ENCODE peak calls at places on chromosomes 16 and 17, in five cellular contexts. Y, X, J, B and M are unnamed samples.

GRCh38 chr17:17141860-17142552 is 64.1 kb downstream of the PLD6 start:
- DNase-seq in Y (peak; percentile 60), X (peak; percentile 69), J (no peak), B (peak; percentile 40), M (no peak)

GRCh38 chr16:49786926-49787557 is 68.9 kb downstream of the ZNF423 start:
- DNase-seq in Y (no peak), X (no peak), J (no peak), B (no peak), M (no peak)

GRCh38 chr17:28551421-28552186 is 820 bp downstream of the UNC119 start:
- DNase-seq in Y (no peak), X (peak; percentile 49), J (no peak), B (no peak), M (no peak)

GRCh38 chr16:13945734-13946490 is 26.0 kb downstream of the ERCC4 start:
- DNase-seq in Y (no peak), X (no peak), J (no peak), B (no peak), M (no peak)

GRCh38 chr17:17220529-17220928 is 14.4 kb upstream of the PLD6 start:
- DNase-seq in Y (no peak), X (no peak), J (no peak), B (no peak), M (no peak)

GRCh38 chr16:6947291-6947690 is 385.4 kb upstream of the RBFOX1 start:
- DNase-seq in Y (no peak), X (no peak), J (no peak), B (no peak), M (no peak)

GRCh38 chr16:58413359-58413758 is 21.1 kb downstream of the GINS3 start:
- DNase-seq in Y (no peak), X (no peak), J (no peak), B (no peak), M (no peak)

GRCh38 chr16:86761117-86761971 is 183.0 kb downstream of the FOXL1 start:
- DNase-seq in Y (no peak), X (peak; percentile 64), J (no peak), B (peak; percentile 46), M (peak; percentile 74)

GRCh38 chr17:83174859-83175550 is 95.6 kb downstream of the METRNL start:
- DNase-seq in Y (no peak), X (no peak), J (no peak), B (no peak), M (no peak)

GRCh38 chr17:14792751-14793150 is 472.4 kb downstream of the PMP22 start:
- DNase-seq in Y (no peak), X (no peak), J (no peak), B (peak; percentile 82), M (no peak)

GRCh38 chr17:46121165-46121764 is 72.0 kb downstream of the KANSL1 start:
- DNase-seq in Y (no peak), X (no peak), J (no peak), B (no peak), M (no peak)

GRCh38 chr17:76700627-76701470 is 9.9 kb downstream of the MXRA7 start:
- DNase-seq in Y (peak; percentile 78), X (peak; percentile 71), J (no peak), B (peak; percentile 82), M (peak; percentile 48)

GRCh38 chr17:30336369-30337171 is 2.7 kb upstream of the TMIGD1 start:
- DNase-seq in Y (no peak), X (no peak), J (no peak), B (peak; percentile 68), M (peak; percentile 32)

GRCh38 chr17:29111816-29112499 is 68.2 kb downstream of the MYO18A start:
- DNase-seq in Y (peak; percentile 73), X (peak; percentile 72), J (no peak), B (peak; percentile 53), M (peak; percentile 54)

GRCh38 chr17:47803201-47803600 is 18.4 kb downstream of the OSBPL7 start:
- DNase-seq in Y (no peak), X (no peak), J (peak; percentile 32), B (no peak), M (no peak)

GRCh38 chr17:34299918-34300600 is 14.5 kb downstream of the CCL11 start:
- DNase-seq in Y (no peak), X (no peak), J (no peak), B (peak; percentile 87), M (no peak)

GRCh38 chr17:50636804-50637195 is 2.1 kb downstream of the ABCC3 start:
- DNase-seq in Y (no peak), X (no peak), J (no peak), B (no peak), M (no peak)

GRCh38 chr17:50634915-50635719 is 436 bp downstream of the ABCC3 start:
- DNase-seq in Y (no peak), X (peak; percentile 22), J (no peak), B (no peak), M (no peak)

GRCh38 chr17:50635720-50636144 is 1.1 kb downstream of the ABCC3 start:
- DNase-seq in Y (no peak), X (no peak), J (no peak), B (no peak), M (no peak)

GRCh38 chr17:50637829-50638571 is 3.3 kb downstream of the ABCC3 start:
- DNase-seq in Y (no peak), X (no peak), J (no peak), B (peak; percentile 15), M (no peak)

GRCh38 chr17:50636145-50636803 is 1.6 kb downstream of the ABCC3 start:
- DNase-seq in Y (no peak), X (no peak), J (no peak), B (no peak), M (no peak)
- H3K4me3 ChIP-seq in Y (no peak overlapping the region), X (no peak overlapping the region), J (no peak overlapping the region), B (no peak overlapping the region), M (no peak overlapping the region)

GRCh38 chr17:15999141-15999973 is at the start of the genes TTC19 and ZSWIM7:
- DNase-seq in Y (peak; percentile 96), X (peak; percentile 93), J (peak; percentile 97), B (peak; percentile 89), M (peak; percentile 74)
- TF ChIP-seq CTCF in Y (peak; percentile 21), X (no peak), J (no peak), B (peak; percentile 25), M (no peak)

DNA sequence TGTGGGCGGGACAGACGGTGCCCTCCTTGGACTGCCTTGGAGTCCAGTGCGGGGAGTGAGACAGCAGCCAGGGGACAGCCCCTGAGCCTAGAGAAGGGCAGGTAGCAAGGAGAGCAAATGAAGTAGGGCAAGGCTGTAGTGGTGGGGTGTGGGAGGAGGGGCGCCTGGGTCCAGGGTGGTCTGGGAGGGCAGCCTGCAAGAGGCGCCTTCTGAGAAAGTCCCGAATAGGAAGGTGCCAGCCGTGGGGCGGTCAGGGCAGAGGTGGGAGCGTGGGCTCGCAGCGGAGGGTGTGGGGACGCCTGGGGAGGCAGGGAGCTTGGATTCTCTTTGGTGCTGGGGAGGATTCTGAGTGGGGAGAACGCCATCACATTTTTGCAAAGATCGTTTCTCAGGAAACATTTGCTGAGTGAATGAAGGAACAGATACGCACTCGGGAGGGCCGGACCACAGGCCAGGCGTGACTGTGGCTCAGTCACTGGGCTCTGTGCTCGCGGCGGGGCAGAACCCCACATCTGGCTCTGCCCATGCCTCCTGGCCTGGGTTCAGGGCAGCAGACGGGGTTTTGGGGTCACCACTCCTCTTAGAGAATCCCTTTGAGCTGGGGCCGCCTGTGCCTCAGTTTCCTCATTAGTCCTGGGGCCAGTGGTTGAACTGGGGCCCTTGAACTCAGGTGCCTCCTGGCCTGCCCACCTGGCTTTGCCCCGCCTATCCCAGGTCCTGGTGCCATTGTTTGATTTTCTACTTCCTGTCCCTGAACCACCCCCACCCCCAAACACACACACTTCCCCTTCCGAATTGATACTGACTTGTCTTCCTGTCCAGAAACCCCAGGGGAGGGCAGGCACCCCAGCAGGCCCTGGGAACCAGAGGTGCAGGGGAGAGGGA is 4.2 kb downstream of the SNN start:
- DNase-seq in Y (no peak), X (no peak), J (no peak), B (no peak), M (no peak)
- H3K4me3 ChIP-seq in Y (no peak overlapping the region), X (no peak overlapping the region), J (no peak overlapping the region), B (no peak overlapping the region), M (no peak overlapping the region)

GRCh38 chr16:56164636-56165035 is 26.7 kb upstream of the GNAO1 start:
- DNase-seq in Y (no peak), X (no peak), J (no peak), B (no peak), M (no peak)

GRCh38 chr16:56161658-56162057 is 29.6 kb upstream of the GNAO1 start:
- DNase-seq in Y (no peak), X (no peak), J (no peak), B (no peak), M (no peak)

GRCh38 chr16:56163089-56163488 is 28.2 kb upstream of the GNAO1 start:
- DNase-seq in Y (no peak), X (peak; percentile 39), J (no peak), B (no peak), M (no peak)

DNA sequence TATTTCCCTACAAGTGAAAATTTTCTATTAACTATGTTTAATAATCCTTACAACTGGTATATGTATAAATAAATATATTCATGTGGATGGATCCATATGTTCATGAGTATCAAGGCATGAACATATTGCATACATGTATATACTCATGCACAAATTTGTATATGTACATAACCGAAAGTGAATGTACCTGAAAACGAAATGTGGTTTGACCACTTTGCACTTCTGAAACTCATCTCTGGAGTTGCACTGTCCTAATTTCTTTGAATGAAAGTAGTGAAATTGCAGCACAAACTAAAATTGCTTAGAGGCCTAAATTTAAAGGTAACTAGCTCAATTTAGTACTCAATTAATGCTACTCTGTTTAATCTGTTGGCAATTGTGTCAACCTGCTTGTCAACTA is 27.4 kb upstream of the GNAO1 start:
- DNase-seq in Y (no peak), X (no peak), J (no peak), B (no peak), M (no peak)
- TF ChIP-seq CTCF in Y (no peak), X (no peak), J (no peak), B (no peak), M (no peak)

GRCh38 chr17:5740937-5741336 is 156.6 kb upstream of the NLRP1 start:
- DNase-seq in Y (no peak), X (peak; percentile 17), J (no peak), B (no peak), M (no peak)

GRCh38 chr17:5745091-5745820 is 160.9 kb upstream of the NLRP1 start:
- DNase-seq in Y (no peak), X (peak; percentile 11), J (no peak), B (no peak), M (no peak)

GRCh38 chr17:5747276-5747675 is 163.0 kb upstream of the NLRP1 start:
- DNase-seq in Y (no peak), X (no peak), J (no peak), B (no peak), M (no peak)

DNA sequence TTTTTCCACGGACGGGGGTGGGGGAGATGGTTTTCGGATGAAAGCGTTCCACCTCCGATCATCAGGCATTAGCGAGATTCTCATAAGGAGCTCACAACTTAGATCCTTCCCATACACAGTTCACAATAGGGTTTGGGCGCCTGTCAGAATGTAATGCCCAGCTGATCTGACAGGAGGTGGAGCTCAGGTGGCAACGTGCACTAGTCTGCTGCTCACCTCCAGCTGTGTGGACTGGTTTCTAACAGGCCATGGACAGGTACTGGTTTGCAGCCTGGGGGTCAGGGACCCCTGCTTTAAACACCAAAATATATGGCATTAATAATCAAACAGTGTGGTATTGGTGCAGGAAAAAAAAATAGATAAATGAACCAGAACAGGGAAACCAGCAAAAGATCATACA is 157.5 kb upstream of the NLRP1 start:
- DNase-seq in Y (no peak), X (no peak), J (peak; percentile 72), B (no peak), M (no peak)
- H3K4me3 ChIP-seq in Y (no peak overlapping the region), X (no peak overlapping the region), J (no peak overlapping the region), B (no peak overlapping the region), M (no peak overlapping the region)